ENCODE peak calls at places on chromosomes 4 and X, in seven cellular contexts. W, P, V, D, H, S and E are unnamed samples.

GRCh38 chr4:181504846-181505374 is 738.3 kb upstream of the TENM3 start:
- DNase-seq in P (no peak), H (no peak), V (no peak), W (no peak), D (no peak), S (no peak), E (no peak)

GRCh38 chr4:119068529-119068962 is 67.1 kb upstream of the MYOZ2 start:
- DNase-seq in V (no peak), S (no peak), W (no peak), P (no peak), D (peak; percentile 21), H (no peak), E (no peak)

GRCh38 chr4:8914461-8915171 is 43.0 kb upstream of the HMX1 start:
- DNase-seq in H (no peak), P (no peak), D (no peak), W (peak; percentile 59), V (peak; percentile 16), S (no peak), E (no peak)

GRCh38 chrX:47568656-47569295 is 7.8 kb downstream of the ARAF start:
- DNase-seq in S (no peak), V (no peak), W (peak; percentile 57), D (peak; percentile 55), H (no peak), P (no peak), E (peak; percentile 28)

GRCh38 chr4:37882665-37883296 is 8.1 kb upstream of the TBC1D1 start:
- DNase-seq in P (no peak), H (peak; percentile 18), W (no peak), S (no peak), V (no peak), D (no peak), E (no peak)

GRCh38 chrX:123960956-123961267 is 594 bp upstream of the STAG2 start:
- DNase-seq in S (no peak), P (no peak), V (no peak), D (no peak), W (no peak), H (no peak), E (no peak)

GRCh38 chr4:85445058-85445639 is 29.8 kb upstream of the ARHGAP24 start:
- DNase-seq in V (no peak), D (no peak), S (no peak), P (no peak), W (no peak), H (peak; percentile 69), E (no peak)

GRCh38 chrX:105564536-105564935 is 257.8 kb upstream of the NRK start:
- DNase-seq in H (peak; percentile 84), W (no peak), V (no peak), P (no peak), S (peak; percentile 75), D (no peak), E (no peak)

GRCh38 chr4:61192392-61192791 is 7.7 kb upstream of the ADGRL3 start:
- DNase-seq in P (no peak), V (no peak), S (no peak), H (no peak), D (no peak), W (no peak), E (no peak)

GRCh38 chr4:11106769-11107168 is 321.9 kb downstream of the HS3ST1 start:
- DNase-seq in D (no peak), P (no peak), H (peak; percentile 62), V (no peak), W (no peak), S (no peak), E (no peak)

GRCh38 chr4:11106190-11106589 is 322.5 kb downstream of the HS3ST1 start:
- DNase-seq in V (no peak), P (no peak), S (no peak), H (peak; percentile 23), W (no peak), D (no peak), E (no peak)

GRCh38 chr4:11111370-11111769 is 317.3 kb downstream of the HS3ST1 start:
- DNase-seq in W (no peak), S (no peak), H (no peak), D (no peak), P (no peak), V (no peak), E (no peak)

GRCh38 chr4:11105715-11106114 is 323.0 kb downstream of the HS3ST1 start:
- DNase-seq in V (no peak), W (no peak), S (no peak), P (no peak), D (no peak), H (no peak), E (no peak)
- H3K36me3 ChIP-seq in V (no peaks in the 10 kb centered on the region), W (no peaks in the 10 kb centered on the region), S (no peaks in the 10 kb centered on the region), P (no peaks in the 10 kb centered on the region), D (no peaks in the 10 kb centered on the region), H (no peaks in the 10 kb centered on the region), E (no peaks in the 10 kb centered on the region)

GRCh38 chr4:36241771-36242170 is 2.5 kb downstream of the ARAP2 start:
- DNase-seq in V (no peak), W (no peak), H (no peak), S (no peak), D (no peak), P (no peak), E (no peak)
- H3K4me3 ChIP-seq in V (peak overlapping the region; percentile 10), W (no peak overlapping the region), H (no peak overlapping the region), S (no peak overlapping the region), D (no peak overlapping the region), P (peak overlapping the region; percentile 80), E (no peak overlapping the region)

GRCh38 chr4:77880784-77881183 is 18.2 kb downstream of the MRPL1 start:
- DNase-seq in P (no peak), W (no peak), D (no peak), S (no peak), H (no peak), V (no peak), E (no peak)
- H3K36me3 ChIP-seq in P (peaks cover 13% of the 10 kb centered on the region), W (peaks cover 3% of the 10 kb centered on the region), D (no peaks in the 10 kb centered on the region), S (peaks cover 3% of the 10 kb centered on the region), H (peaks cover 3% of the 10 kb centered on the region), V (no peaks in the 10 kb centered on the region), E (peaks cover 16% of the 10 kb centered on the region)

GRCh38 chrX:23883737-23884354 is 23.9 kb downstream of the APOO start:
- DNase-seq in W (no peak), H (peak; percentile 63), S (peak; percentile 76), P (no peak), D (peak; percentile 68), V (no peak), E (no peak)
- H3K4me3 ChIP-seq in W (no peak overlapping the region), H (no peak overlapping the region), S (no peak overlapping the region), P (no peak overlapping the region), D (no peak overlapping the region), V (no peak overlapping the region), E (no peak overlapping the region)

GRCh38 chr4:183686461-183686860 is 27.4 kb downstream of the TRAPPC11 start:
- DNase-seq in P (no peak), D (no peak), V (no peak), S (no peak), W (no peak), H (no peak), E (no peak)
- H3K36me3 ChIP-seq in P (peaks cover 47% of the 10 kb centered on the region), D (peaks cover 39% of the 10 kb centered on the region), V (no peaks in the 10 kb centered on the region), S (peaks cover 27% of the 10 kb centered on the region), W (no peaks in the 10 kb centered on the region), H (peaks cover 49% of the 10 kb centered on the region), E (peaks cover 55% of the 10 kb centered on the region)

DNA sequence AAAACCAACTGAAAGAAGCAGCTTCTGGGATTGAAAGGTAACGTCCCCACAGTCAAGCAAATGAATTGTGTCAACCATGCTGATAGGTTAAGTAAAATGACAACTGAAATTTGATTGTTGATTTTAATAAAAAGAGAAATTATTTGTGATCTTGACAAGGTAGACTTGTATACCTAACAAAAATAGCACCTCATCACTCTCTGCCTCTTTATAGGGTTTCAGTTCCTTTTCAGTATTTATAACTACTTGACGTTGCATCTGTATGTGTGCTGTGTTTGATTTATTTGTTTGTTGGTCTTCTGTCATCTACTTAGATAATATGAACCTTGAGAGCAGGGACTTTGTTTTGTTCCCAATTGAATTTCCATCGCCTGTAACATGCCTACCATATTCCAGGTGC is 7.9 kb upstream of the PPP3CA start:
- DNase-seq in S (no peak), W (no peak), H (no peak), D (no peak), P (no peak), V (no peak), E (no peak)
- H3K4me3 ChIP-seq in S (no peak overlapping the region), W (no peak overlapping the region), H (no peak overlapping the region), D (no peak overlapping the region), P (no peak overlapping the region), V (no peak overlapping the region), E (no peak overlapping the region)

GRCh38 chr4:169089004-169089403 is 78.9 kb upstream of the CBR4 start:
- DNase-seq in W (no peak), D (peak; percentile 95), V (no peak), S (no peak), H (no peak), P (no peak), E (no peak)

GRCh38 chr4:169090479-169091215 is 80.6 kb upstream of the CBR4 start:
- DNase-seq in H (no peak), W (no peak), V (no peak), P (no peak), S (no peak), D (no peak), E (no peak)

GRCh38 chr4:169096221-169096620 is 86.2 kb upstream of the CBR4 start:
- DNase-seq in S (no peak), D (no peak), V (no peak), P (no peak), H (no peak), W (no peak), E (peak; percentile 54)

GRCh38 chr4:169094656-169095231 is 84.7 kb upstream of the CBR4 start:
- DNase-seq in W (no peak), H (no peak), S (no peak), P (no peak), V (no peak), D (no peak), E (no peak)

GRCh38 chr4:169092889-169093522 is 83.0 kb upstream of the CBR4 start:
- DNase-seq in S (no peak), W (no peak), H (no peak), D (no peak), V (no peak), P (no peak), E (no peak)
- H3K36me3 ChIP-seq in S (peaks cover 41% of the 10 kb centered on the region), W (no peaks in the 10 kb centered on the region), H (no peaks in the 10 kb centered on the region), D (no peaks in the 10 kb centered on the region), V (no peaks in the 10 kb centered on the region), P (no peaks in the 10 kb centered on the region), E (peaks cover 4% of the 10 kb centered on the region)

DNA sequence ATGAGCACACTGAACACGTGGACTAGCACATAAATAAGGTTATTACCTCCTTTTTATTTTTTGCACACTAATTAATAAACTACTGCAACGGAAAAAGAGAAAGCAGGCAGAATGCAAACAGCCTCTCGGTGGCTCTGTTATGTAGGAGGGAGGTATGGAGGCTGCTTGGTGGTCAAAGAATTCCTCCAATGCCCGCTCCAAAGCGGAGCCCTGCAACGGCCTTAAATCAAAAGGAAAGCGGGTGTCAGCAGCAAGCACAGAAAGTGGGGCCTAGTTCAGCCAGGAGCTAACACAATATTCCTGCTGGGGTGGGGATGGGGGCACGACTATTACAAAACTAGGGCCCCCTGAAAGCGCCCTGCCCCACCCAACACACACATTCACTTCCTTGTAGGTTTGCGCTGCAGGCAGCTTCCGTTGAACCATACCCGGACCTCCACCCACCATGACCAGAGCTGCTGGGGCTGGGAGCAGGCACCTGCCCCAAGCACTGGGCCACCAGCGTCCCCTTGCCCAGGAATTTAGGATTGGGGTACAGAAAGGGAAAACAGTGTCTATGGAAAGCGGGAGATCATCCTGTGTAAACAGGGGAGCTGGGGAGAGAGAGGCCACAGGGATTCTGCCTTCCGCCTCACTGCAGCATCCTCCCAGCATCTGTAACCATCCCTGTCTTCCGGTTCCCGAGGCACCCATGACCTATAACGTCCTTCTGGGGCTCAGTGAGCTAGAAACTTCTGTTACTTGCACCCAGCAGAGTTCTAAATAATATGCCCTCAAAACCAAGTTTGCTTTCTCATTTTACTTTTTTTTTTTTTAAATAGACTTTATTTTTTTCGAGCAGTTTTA is 57.1 kb upstream of the DDX3X start:
- DNase-seq in P (no peak), S (no peak), W (no peak), D (no peak), V (no peak), H (no peak), E (no peak)
- H3K4me3 ChIP-seq in P (peak overlapping the region; percentile 49), S (peak overlapping the region; percentile 63), W (peak overlapping the region; percentile 13), D (peak overlapping the region; percentile 53), V (peak overlapping the region; percentile 46), H (peak overlapping the region; percentile 46), E (peak overlapping the region; percentile 40)